ENCODE peak calls at places on chromosomes 4 and X, in seven cellular contexts. U, O, Q, X, V, K and W are unnamed samples.

GRCh38 chrX:30023451-30023850 is 191.9 kb upstream of the MAGEB2 start:
- DNase-seq in O (no peak), V (no peak), Q (peak), U (no peak), K (peak), X (no peak), W (no peak)

GRCh38 chrX:130994671-130995070 is 63.5 kb upstream of the ARHGAP36 start:
- DNase-seq in U (no peak), X (peak), Q (peak), K (peak), O (no peak), V (no peak), W (no peak)

GRCh38 chr4:177769155-177769554 is 326.9 kb upstream of the AGA start:
- DNase-seq in V (no peak), O (no peak), U (no peak), K (no peak), Q (no peak), X (no peak), W (no peak)

GRCh38 chrX:134715930-134716619 is 57.8 kb upstream of the PLAC1 start:
- DNase-seq in V (no peak), U (no peak), Q (no peak), K (no peak), O (no peak), X (no peak), W (no peak)

GRCh38 chr4:145785391-145786008 is 105.6 kb downstream of the C4orf51 start:
- DNase-seq in Q (no peak), X (no peak), V (no peak), U (no peak), K (no peak), O (no peak), W (no peak)

GRCh38 chrX:109270580-109271484 is 211.1 kb downstream of the GUCY2F start:
- DNase-seq in O (no peak), X (no peak), Q (no peak), V (no peak), K (peak), U (no peak), W (no peak)

GRCh38 chrX:114508836-114509235 is 75.0 kb upstream of the HTR2C start:
- DNase-seq in X (no peak), U (no peak), K (no peak), Q (no peak), O (no peak), V (no peak), W (no peak)

GRCh38 chr4:186660403-186660802 is 63.3 kb downstream of the FAT1 start:
- DNase-seq in V (no peak), O (no peak), Q (no peak), X (no peak), K (no peak), U (no peak), W (no peak)

GRCh38 chrX:41241962-41242361 is 92.0 kb upstream of the DDX3X start:
- DNase-seq in U (no peak), O (no peak), X (no peak), V (no peak), K (no peak), Q (no peak), W (no peak)

GRCh38 chrX:32591589-32591988 is 619.8 kb downstream of the DMD start:
- DNase-seq in O (no peak), K (no peak), V (no peak), Q (no peak), U (no peak), X (no peak), W (peak)

GRCh38 chrX:146956760-146957159 is 142.2 kb upstream of the CXorf51A start:
- DNase-seq in U (no peak), Q (no peak), X (no peak), V (no peak), K (no peak), O (no peak), W (no peak)